ENCODE peak calls at places on chromosomes 3 and 15, in four cellular contexts. D is MG63, U is adrenal gland, A is H1. E is an unnamed sample. For H3K36me3, the result is how much of the 10 kb centered on the place peaks cover.

GRCh38 chr3:30162579-30162978 is 443.8 kb upstream of the TGFBR2 start:
- DNase-seq in U (no peak), A (no peak), D (peak), E (peak)

GRCh38 chr3:79898907-79899306 is 131.1 kb upstream of the ROBO1 start:
- DNase-seq in D (no peak), A (no peak), U (no peak), E (no peak)

GRCh38 chr3:188139466-188139865 is 14.5 kb upstream of the LPP start:
- DNase-seq in U (no peak), D (no peak), A (no peak), E (no peak)

GRCh38 chr15:101254157-101255065 is 2.6 kb upstream of the CHSY1 start:
- DNase-seq in D (no peak), A (no peak), U (no peak), E (no peak)

GRCh38 chr3:182911782-182912111 is 68.6 kb downstream of the DCUN1D1 start:
- DNase-seq in D (no peak), U (no peak), A (no peak), E (no peak)

GRCh38 chr15:57827021-57827420 is 120.5 kb downstream of the POLR2M start:
- DNase-seq in U (no peak), D (no peak), A (no peak), E (no peak)

GRCh38 chr3:66140763-66141372 is 79.9 kb upstream of the SLC25A26 start:
- DNase-seq in D (no peak), U (no peak), A (no peak), E (no peak)

GRCh38 chr3:150469031-150469930 is 61.2 kb downstream of the TSC22D2 start:
- DNase-seq in A (peak), U (peak), D (peak), E (peak)

GRCh38 chr3:56732109-56732508 is 49.0 kb upstream of the TASOR start:
- DNase-seq in D (no peak), A (no peak), U (no peak), E (no peak)
- H3K36me3 ChIP-seq in D (under half), A (under half), U (half or more), E (under half)

GRCh38 chr3:142209655-142210054 is 15.7 kb downstream of the GK5 start:
- DNase-seq in U (peak), D (peak), A (no peak), E (peak)
- H3K36me3 ChIP-seq in U (under half), D (under half), A (under half), E (under half)

DNA sequence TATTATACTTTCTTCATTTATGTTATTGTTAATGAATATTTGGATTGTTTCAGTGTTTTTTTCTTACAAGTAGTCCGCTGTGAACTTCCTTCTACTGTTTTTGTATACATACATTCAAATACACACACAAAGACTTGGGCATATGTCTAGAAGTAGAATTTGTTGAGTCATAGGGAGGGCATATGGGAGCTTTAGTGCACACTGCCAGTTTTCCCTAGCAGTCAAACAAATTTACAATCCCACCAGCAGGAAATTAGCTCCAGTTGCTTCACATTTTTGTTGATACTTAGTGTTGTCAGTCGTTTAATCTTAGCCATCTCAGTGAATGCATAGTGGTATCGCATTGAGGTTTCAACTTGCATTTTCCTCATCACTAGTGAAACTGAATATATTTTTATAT is 492.3 kb downstream of the DIPK2A start:
- DNase-seq in U (no peak), A (no peak), D (no peak), E (no peak)
- H3K36me3 ChIP-seq in U (under half), A (under half), D (under half), E (under half)

DNA sequence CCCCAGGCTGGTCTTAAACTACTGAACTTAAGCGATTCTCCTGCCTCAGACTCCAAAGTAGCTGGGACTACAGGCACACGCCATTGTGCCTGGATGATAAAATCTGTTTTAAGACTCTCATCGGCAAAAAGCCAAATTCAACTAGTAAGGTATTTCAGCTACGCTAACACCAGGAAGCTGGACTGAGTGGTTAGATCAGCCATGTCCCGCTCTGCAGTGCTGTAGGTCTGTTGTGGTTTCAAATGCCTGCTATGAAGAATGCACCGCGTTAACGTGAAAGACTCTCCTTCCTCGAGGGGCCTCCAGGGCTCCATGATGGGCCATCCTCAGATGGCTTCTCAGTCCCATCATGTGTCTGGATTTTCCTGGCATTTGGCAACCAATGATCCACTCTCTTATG is 70.2 kb downstream of the PCOLCE2 start:
- DNase-seq in D (no peak), U (no peak), A (no peak), E (no peak)
- H3K36me3 ChIP-seq in D (under half), U (under half), A (under half), E (under half)

DNA sequence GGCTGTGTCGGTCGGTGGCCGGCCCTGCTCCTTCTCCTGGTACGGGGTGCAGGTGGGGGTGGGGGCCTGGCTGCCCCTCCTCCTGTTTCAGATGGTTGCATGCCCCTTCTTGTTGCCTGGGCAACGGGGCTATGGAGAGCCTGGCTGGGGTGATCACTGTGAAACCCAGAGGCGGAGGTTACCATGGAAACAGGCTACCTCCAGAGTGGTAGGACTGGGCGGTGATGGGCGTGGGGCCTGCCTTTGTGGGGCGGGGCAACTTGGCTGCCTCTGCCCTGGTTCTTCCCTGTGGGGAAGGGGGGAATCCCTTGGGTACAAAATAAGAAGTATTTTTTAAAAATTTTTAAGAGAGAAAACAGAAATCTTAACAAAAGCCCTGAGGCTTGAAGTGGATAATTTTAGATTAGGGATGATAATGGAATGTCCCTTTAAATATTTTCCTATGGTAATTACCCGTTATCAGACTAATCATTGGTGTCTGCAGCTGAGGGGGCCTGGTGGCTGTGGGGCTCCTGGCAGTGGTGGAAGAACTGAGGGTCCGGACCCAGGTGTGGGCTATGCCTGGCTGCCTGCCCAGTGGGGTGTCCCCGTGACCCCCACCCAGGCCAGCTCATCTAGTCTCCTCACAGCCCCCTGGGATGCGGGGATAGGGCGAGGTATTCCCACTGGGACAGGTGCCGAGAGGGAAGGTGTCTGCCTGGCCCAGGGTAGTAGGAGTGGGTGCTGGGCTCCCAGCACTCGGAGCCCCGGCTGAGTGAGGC is 32.5 kb downstream of the PLXNA1 start:
- DNase-seq in D (no peak), U (no peak), A (no peak), E (no peak)
- H3K36me3 ChIP-seq in D (half or more), U (half or more), A (under half), E (under half)

DNA sequence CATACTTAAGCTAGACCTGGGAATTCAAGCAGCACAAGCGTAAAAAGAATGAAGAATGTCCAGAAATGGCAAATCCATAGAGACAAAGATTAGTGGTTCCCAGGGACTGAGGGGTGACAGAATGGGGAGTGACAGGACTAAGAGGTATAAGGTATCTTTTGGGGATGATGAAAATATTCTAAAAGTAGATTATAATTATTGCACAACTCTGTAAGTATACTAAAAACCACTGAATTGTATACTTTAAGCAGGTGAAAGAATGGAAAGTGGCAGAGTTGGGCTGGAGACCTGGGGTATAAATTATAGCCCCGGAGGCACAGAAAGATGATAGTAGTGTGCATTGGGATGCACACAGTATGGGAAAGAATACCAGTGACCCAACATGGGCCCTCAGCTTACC is 5.6 kb downstream of the BRK1 start:
- DNase-seq in D (no peak), A (no peak), U (no peak), E (no peak)
- H3K36me3 ChIP-seq in D (under half), A (under half), U (under half), E (under half)